ENCODE peak calls at places on chromosomes 11 and 22, in ten cellular contexts. One of them, this sample, is unnamed. For H3K9me3 and H3K4me1, the result is how much of the 10 kb centered on the place peaks cover.

GRCh38 chr11:13120691-13121090 is 111.6 kb downstream of the RASSF10 start:
- DNase-seq in upper lobe of right lung: no peak
- DNase-seq in A673: peak
- DNase-seq in fibroblast of lung: peak
- DNase-seq in cardiac muscle cell: peak
- DNase-seq in pancreas: no peak
- DNase-seq in heart right ventricle: no peak
- DNase-seq in heart left ventricle: no peak
- DNase-seq in HCT116: no peak
- DNase-seq in PC-3: peak
- DNase-seq in this sample: no peak

GRCh38 chr11:64323373-64323772 is 5.5 kb downstream of the PRDX5 start:
- DNase-seq in upper lobe of right lung: peak
- DNase-seq in A673: no peak
- DNase-seq in fibroblast of lung: no peak
- DNase-seq in cardiac muscle cell: no peak
- DNase-seq in pancreas: no peak
- DNase-seq in heart right ventricle: no peak
- DNase-seq in heart left ventricle: no peak
- DNase-seq in HCT116: no peak
- DNase-seq in PC-3: no peak
- DNase-seq in this sample: no peak

GRCh38 chr11:124865902-124866851 is 945 bp downstream of the ROBO3 start:
- DNase-seq in upper lobe of right lung: no peak
- DNase-seq in A673: peak
- DNase-seq in fibroblast of lung: peak
- DNase-seq in cardiac muscle cell: peak
- DNase-seq in pancreas: no peak
- DNase-seq in heart right ventricle: no peak
- DNase-seq in heart left ventricle: no peak
- DNase-seq in HCT116: no peak
- DNase-seq in PC-3: peak
- DNase-seq in this sample: no peak

GRCh38 chr11:57641426-57641825 is 8.3 kb downstream of the YPEL4 start:
- DNase-seq in upper lobe of right lung: no peak
- DNase-seq in A673: peak
- DNase-seq in fibroblast of lung: peak
- DNase-seq in cardiac muscle cell: peak
- DNase-seq in pancreas: no peak
- DNase-seq in heart right ventricle: no peak
- DNase-seq in heart left ventricle: no peak
- DNase-seq in HCT116: no peak
- DNase-seq in PC-3: peak
- DNase-seq in this sample: no peak

GRCh38 chr11:9263840-9264380 is 1.2 kb downstream of the DENND5A start:
- DNase-seq in upper lobe of right lung: no peak
- DNase-seq in A673: peak
- DNase-seq in fibroblast of lung: peak
- DNase-seq in cardiac muscle cell: no peak
- DNase-seq in pancreas: no peak
- DNase-seq in heart right ventricle: no peak
- DNase-seq in heart left ventricle: no peak
- DNase-seq in HCT116: no peak
- DNase-seq in PC-3: no peak
- DNase-seq in this sample: peak

GRCh38 chr11:65416341-65417185 is 6.0 kb upstream of the NEAT1 start:
- DNase-seq in upper lobe of right lung: peak
- DNase-seq in A673: peak
- DNase-seq in fibroblast of lung: peak
- DNase-seq in cardiac muscle cell: peak
- DNase-seq in pancreas: peak
- DNase-seq in heart right ventricle: peak
- DNase-seq in heart left ventricle: peak
- DNase-seq in HCT116: peak
- DNase-seq in PC-3: peak
- DNase-seq in this sample: peak

GRCh38 chr22:19291580-19292261 is at the start of gene CLTCL1:
- DNase-seq in upper lobe of right lung: peak
- DNase-seq in A673: peak
- DNase-seq in fibroblast of lung: peak
- DNase-seq in cardiac muscle cell: peak
- DNase-seq in pancreas: peak
- DNase-seq in heart right ventricle: peak
- DNase-seq in heart left ventricle: peak
- DNase-seq in HCT116: peak
- DNase-seq in PC-3: peak
- DNase-seq in this sample: peak

GRCh38 chr22:35596821-35597220 is 20.3 kb downstream of the MB start:
- DNase-seq in upper lobe of right lung: no peak
- DNase-seq in A673: no peak
- DNase-seq in fibroblast of lung: no peak
- DNase-seq in cardiac muscle cell: peak
- DNase-seq in pancreas: peak
- DNase-seq in heart right ventricle: peak
- DNase-seq in heart left ventricle: peak
- DNase-seq in HCT116: no peak
- DNase-seq in PC-3: no peak
- DNase-seq in this sample: no peak

GRCh38 chr11:798093-798713 is at the start of gene SLC25A22:
- DNase-seq in upper lobe of right lung: peak
- DNase-seq in A673: peak
- DNase-seq in fibroblast of lung: peak
- DNase-seq in cardiac muscle cell: peak
- DNase-seq in pancreas: peak
- DNase-seq in heart right ventricle: peak
- DNase-seq in heart left ventricle: peak
- DNase-seq in HCT116: no peak
- DNase-seq in PC-3: peak
- DNase-seq in this sample: peak

GRCh38 chr11:90556612-90557011 is 333.8 kb upstream of the CHORDC1 start:
- DNase-seq in upper lobe of right lung: no peak
- DNase-seq in A673: no peak
- DNase-seq in fibroblast of lung: no peak
- DNase-seq in cardiac muscle cell: no peak
- DNase-seq in pancreas: no peak
- DNase-seq in heart right ventricle: peak
- DNase-seq in heart left ventricle: no peak
- DNase-seq in HCT116: no peak
- DNase-seq in PC-3: no peak
- DNase-seq in this sample: no peak

DNA sequence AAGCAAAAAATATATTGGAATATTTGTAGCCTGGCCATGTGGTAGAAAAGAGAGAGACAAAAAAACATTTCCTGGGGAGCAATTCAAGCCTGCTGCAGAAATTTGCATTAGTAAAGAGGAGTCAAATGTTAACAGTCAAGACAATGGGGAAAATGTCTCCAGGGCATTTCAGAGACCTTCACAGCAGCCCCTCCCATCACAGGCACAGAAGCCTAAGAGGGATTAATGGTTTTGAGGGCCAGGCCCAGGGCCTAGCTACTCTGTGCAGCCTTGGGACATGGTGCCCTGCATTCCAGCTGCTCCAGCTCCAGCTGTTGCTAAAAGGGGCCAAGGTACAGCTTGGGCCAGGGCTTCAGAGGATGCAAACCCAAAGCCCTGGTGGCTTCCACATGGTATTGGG is 46.8 kb downstream of the PGR start:
- DNase-seq in upper lobe of right lung: no peak
- DNase-seq in A673: no peak
- DNase-seq in fibroblast of lung: no peak
- DNase-seq in cardiac muscle cell: no peak
- DNase-seq in pancreas: no peak
- DNase-seq in heart right ventricle: no peak
- DNase-seq in heart left ventricle: no peak
- DNase-seq in HCT116: no peak
- DNase-seq in PC-3: no peak
- DNase-seq in this sample: no peak
- H3K9me3 ChIP-seq in upper lobe of right lung: under half
- H3K9me3 ChIP-seq in A673: under half
- H3K9me3 ChIP-seq in fibroblast of lung: under half
- H3K9me3 ChIP-seq in cardiac muscle cell: under half
- H3K9me3 ChIP-seq in pancreas: under half
- H3K9me3 ChIP-seq in heart right ventricle: under half
- H3K9me3 ChIP-seq in heart left ventricle: under half
- H3K9me3 ChIP-seq in HCT116: under half
- H3K9me3 ChIP-seq in PC-3: under half
- H3K9me3 ChIP-seq in this sample: under half

DNA sequence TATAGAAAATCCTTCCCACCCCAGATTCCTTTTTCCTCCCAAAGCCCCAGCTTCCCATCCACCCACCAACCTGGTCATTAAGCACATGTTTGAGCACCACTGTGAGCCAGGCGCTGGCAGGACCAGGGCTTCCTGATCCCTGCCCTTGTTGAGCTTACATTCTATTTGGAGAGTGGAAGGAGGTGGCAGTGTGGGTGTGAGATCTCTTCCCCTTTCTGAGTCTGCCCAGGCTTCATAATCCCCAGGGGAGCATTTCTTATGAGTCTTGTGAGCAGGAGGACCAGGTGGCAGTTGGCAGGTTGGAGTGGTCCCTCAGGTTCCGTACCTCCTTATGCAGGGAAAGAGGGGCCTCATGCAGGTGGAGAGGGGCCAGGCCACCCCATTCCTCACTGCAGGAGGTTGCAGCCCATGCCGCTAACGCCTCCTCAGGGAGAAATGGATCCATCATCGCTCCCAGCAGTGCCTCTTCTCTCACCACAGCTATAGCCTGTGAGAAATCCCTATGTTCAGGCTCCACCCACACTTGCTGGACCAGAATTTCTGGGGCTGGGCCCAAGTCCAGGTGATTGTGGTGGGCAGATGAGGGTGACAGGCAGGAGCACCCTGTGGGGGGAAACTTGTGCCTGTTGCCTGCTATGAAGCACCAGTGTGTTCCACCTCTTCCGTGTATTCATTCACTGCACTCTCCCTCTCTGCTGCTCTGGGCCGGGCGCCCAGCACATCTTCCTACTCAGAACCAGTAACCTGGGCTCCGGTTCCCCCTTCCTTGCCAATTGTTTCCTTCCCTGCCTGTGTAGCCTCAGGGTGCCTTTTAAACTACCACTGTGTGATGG is 23.5 kb downstream of the UBE2L3 start:
- DNase-seq in upper lobe of right lung: no peak
- DNase-seq in A673: no peak
- DNase-seq in fibroblast of lung: no peak
- DNase-seq in cardiac muscle cell: no peak
- DNase-seq in pancreas: no peak
- DNase-seq in heart right ventricle: no peak
- DNase-seq in heart left ventricle: no peak
- DNase-seq in HCT116: no peak
- DNase-seq in PC-3: no peak
- DNase-seq in this sample: no peak
- H3K4me1 ChIP-seq in upper lobe of right lung: under half
- H3K4me1 ChIP-seq in A673: under half
- H3K4me1 ChIP-seq in fibroblast of lung: under half
- H3K4me1 ChIP-seq in cardiac muscle cell: under half
- H3K4me1 ChIP-seq in pancreas: under half
- H3K4me1 ChIP-seq in heart right ventricle: half or more
- H3K4me1 ChIP-seq in heart left ventricle: under half
- H3K4me1 ChIP-seq in HCT116: under half
- H3K4me1 ChIP-seq in PC-3: under half
- H3K4me1 ChIP-seq in this sample: under half

GRCh38 chr11:73787051-73787642 is 527 bp upstream of the MRPL48 start:
- DNase-seq in upper lobe of right lung: no peak
- DNase-seq in A673: no peak
- DNase-seq in fibroblast of lung: no peak
- DNase-seq in cardiac muscle cell: no peak
- DNase-seq in pancreas: no peak
- DNase-seq in heart right ventricle: no peak
- DNase-seq in heart left ventricle: no peak
- DNase-seq in HCT116: no peak
- DNase-seq in PC-3: no peak
- DNase-seq in this sample: no peak
- H3K4me3 ChIP-seq in upper lobe of right lung: peak
- H3K4me3 ChIP-seq in A673: peak
- H3K4me3 ChIP-seq in fibroblast of lung: peak
- H3K4me3 ChIP-seq in cardiac muscle cell: peak
- H3K4me3 ChIP-seq in pancreas: peak
- H3K4me3 ChIP-seq in heart right ventricle: peak
- H3K4me3 ChIP-seq in heart left ventricle: peak
- H3K4me3 ChIP-seq in HCT116: peak
- H3K4me3 ChIP-seq in PC-3: peak
- H3K4me3 ChIP-seq in this sample: peak

GRCh38 chr22:47357086-47357485 is 594.6 kb downstream of the TBC1D22A start:
- DNase-seq in upper lobe of right lung: no peak
- DNase-seq in A673: no peak
- DNase-seq in fibroblast of lung: no peak
- DNase-seq in cardiac muscle cell: no peak
- DNase-seq in pancreas: no peak
- DNase-seq in heart right ventricle: no peak
- DNase-seq in heart left ventricle: no peak
- DNase-seq in HCT116: no peak
- DNase-seq in PC-3: no peak
- DNase-seq in this sample: no peak
- H3K9me3 ChIP-seq in upper lobe of right lung: under half
- H3K9me3 ChIP-seq in A673: under half
- H3K9me3 ChIP-seq in fibroblast of lung: under half
- H3K9me3 ChIP-seq in cardiac muscle cell: under half
- H3K9me3 ChIP-seq in pancreas: under half
- H3K9me3 ChIP-seq in heart right ventricle: under half
- H3K9me3 ChIP-seq in heart left ventricle: under half
- H3K9me3 ChIP-seq in HCT116: under half
- H3K9me3 ChIP-seq in PC-3: under half
- H3K9me3 ChIP-seq in this sample: under half

GRCh38 chr11:67311051-67311555 is 7.8 kb downstream of the SSH3 start:
- DNase-seq in upper lobe of right lung: peak
- DNase-seq in A673: no peak
- DNase-seq in fibroblast of lung: no peak
- DNase-seq in cardiac muscle cell: no peak
- DNase-seq in pancreas: no peak
- DNase-seq in heart right ventricle: no peak
- DNase-seq in heart left ventricle: no peak
- DNase-seq in HCT116: no peak
- DNase-seq in PC-3: no peak
- DNase-seq in this sample: no peak
- H3K4me1 ChIP-seq in upper lobe of right lung: under half
- H3K4me1 ChIP-seq in A673: under half
- H3K4me1 ChIP-seq in fibroblast of lung: under half
- H3K4me1 ChIP-seq in cardiac muscle cell: under half
- H3K4me1 ChIP-seq in pancreas: under half
- H3K4me1 ChIP-seq in heart right ventricle: under half
- H3K4me1 ChIP-seq in heart left ventricle: under half
- H3K4me1 ChIP-seq in HCT116: under half
- H3K4me1 ChIP-seq in PC-3: under half
- H3K4me1 ChIP-seq in this sample: under half

GRCh38 chr11:26248661-26249060 is 83.3 kb upstream of the ANO3 start:
- DNase-seq in upper lobe of right lung: no peak
- DNase-seq in A673: no peak
- DNase-seq in fibroblast of lung: no peak
- DNase-seq in cardiac muscle cell: no peak
- DNase-seq in pancreas: no peak
- DNase-seq in heart right ventricle: no peak
- DNase-seq in heart left ventricle: no peak
- DNase-seq in HCT116: no peak
- DNase-seq in PC-3: no peak
- DNase-seq in this sample: no peak
- H3K4me3 ChIP-seq in upper lobe of right lung: no peak
- H3K4me3 ChIP-seq in A673: no peak
- H3K4me3 ChIP-seq in fibroblast of lung: no peak
- H3K4me3 ChIP-seq in cardiac muscle cell: no peak
- H3K4me3 ChIP-seq in pancreas: no peak
- H3K4me3 ChIP-seq in heart right ventricle: no peak
- H3K4me3 ChIP-seq in heart left ventricle: no peak
- H3K4me3 ChIP-seq in HCT116: no peak
- H3K4me3 ChIP-seq in PC-3: no peak
- H3K4me3 ChIP-seq in this sample: no peak